ENCODE peak calls at places on chromosomes 11 and 22, in six cellular contexts. Q, C, R, K, I and A are unnamed samples. For H3K27me3, the result is how much of the 10 kb centered on the place peaks cover.

GRCh38 chr22:46336119-46337078 is 885 bp downstream of the TRMU start:
- DNase-seq in Q (no peak), C (peak), R (peak), K (peak), I (no peak), A (peak)

GRCh38 chr11:58133329-58134076 is 8.2 kb upstream of the OR9I1 start:
- DNase-seq in Q (no peak), C (no peak), R (no peak), K (no peak), I (no peak), A (no peak)

GRCh38 chr22:36097880-36098279 is 62.7 kb downstream of the APOL3 start:
- DNase-seq in Q (no peak), C (no peak), R (no peak), K (no peak), I (no peak), A (no peak)

GRCh38 chr11:111413849-111414248 is 34.8 kb upstream of the POU2AF1 start:
- DNase-seq in Q (no peak), C (no peak), R (no peak), K (no peak), I (no peak), A (no peak)

GRCh38 chr11:94193288-94193687 is 64.6 kb downstream of the PANX1 start:
- DNase-seq in Q (no peak), C (no peak), R (peak), K (no peak), I (no peak), A (no peak)

GRCh38 chr11:123429336-123429735 is 733 bp upstream of the GRAMD1B start:
- DNase-seq in Q (no peak), C (no peak), R (peak), K (peak), I (no peak), A (peak)

GRCh38 chr11:93291889-93292288 is 38.7 kb upstream of the DEUP1 start:
- DNase-seq in Q (no peak), C (peak), R (no peak), K (no peak), I (no peak), A (no peak)

GRCh38 chr22:25928038-25928437 is 186.1 kb downstream of the MYO18B start:
- DNase-seq in Q (no peak), C (no peak), R (no peak), K (no peak), I (no peak), A (no peak)

GRCh38 chr11:57180141-57180561 is 1.6 kb upstream of the LRRC55 start:
- DNase-seq in Q (peak), C (peak), R (no peak), K (no peak), I (peak), A (no peak)

GRCh38 chr11:83663984-83664383 is 377.8 kb upstream of the CCDC90B start:
- DNase-seq in Q (no peak), C (no peak), R (no peak), K (no peak), I (no peak), A (no peak)

GRCh38 chr11:13216019-13217006 is 61.3 kb upstream of the BMAL1 start:
- DNase-seq in Q (peak), C (peak), R (peak), K (peak), I (peak), A (peak)

GRCh38 chr22:21690401-21690801 is 24.6 kb downstream of the PPIL2 start:
- DNase-seq in Q (no peak), C (no peak), R (no peak), K (no peak), I (no peak), A (no peak)

GRCh38 chr22:36768141-36768540 is 7.8 kb downstream of the IFT27 start:
- DNase-seq in Q (peak), C (no peak), R (no peak), K (no peak), I (no peak), A (no peak)

GRCh38 chr11:64856382-64857227 is 12.2 kb upstream of the CDC42BPG start:
- DNase-seq in Q (no peak), C (no peak), R (peak), K (peak), I (no peak), A (peak)

GRCh38 chr11:77126861-77127673 is 979 bp upstream of the MYO7A start:
- DNase-seq in Q (peak), C (peak), R (peak), K (peak), I (peak), A (no peak)

GRCh38 chr11:92979176-92979575 is 9.7 kb downstream of the MTNR1B start:
- DNase-seq in Q (no peak), C (no peak), R (peak), K (peak), I (no peak), A (no peak)

GRCh38 chr11:1274501-1274900 is 34.9 kb downstream of the TOLLIP start:
- DNase-seq in Q (no peak), C (no peak), R (no peak), K (no peak), I (no peak), A (no peak)

GRCh38 chr11:123479048-123479837 is 49.2 kb downstream of the GRAMD1B start:
- DNase-seq in Q (no peak), C (no peak), R (no peak), K (no peak), I (no peak), A (no peak)

GRCh38 chr11:66184728-66185127 is 83.7 kb upstream of the RAB1B start:
- DNase-seq in Q (no peak), C (no peak), R (no peak), K (no peak), I (no peak), A (no peak)

GRCh38 chr22:48596111-48596860 is 1231.4 kb downstream of the BRD1 start:
- DNase-seq in Q (no peak), C (no peak), R (no peak), K (no peak), I (no peak), A (no peak)
- H2AFZ ChIP-seq in Q (no peak), C (no peak), R (no peak), K (no peak), I (no peak), A (no peak)

GRCh38 chr11:59429924-59430516 is 3.8 kb upstream of the OR5A2 start:
- DNase-seq in Q (no peak), C (peak), R (peak), K (peak), I (peak), A (peak)

GRCh38 chr11:59425131-59425530 is 1.1 kb downstream of the OR5A2 start:
- DNase-seq in Q (no peak), C (no peak), R (no peak), K (no peak), I (no peak), A (no peak)

GRCh38 chr11:59423835-59424234 is 2.4 kb downstream of the OR5A2 start:
- DNase-seq in Q (no peak), C (no peak), R (no peak), K (no peak), I (no peak), A (no peak)

GRCh38 chr11:59427068-59427382 is 812 bp upstream of the OR5A2 start:
- DNase-seq in Q (no peak), C (no peak), R (no peak), K (no peak), I (no peak), A (no peak)

GRCh38 chr11:59426361-59427067 is at the start of gene OR5A2:
- DNase-seq in Q (peak), C (peak), R (no peak), K (no peak), I (peak), A (no peak)
- H2BK5ac ChIP-seq in Q (peak), C (no peak), R (no peak), K (no peak), I (peak), A (peak)

DNA sequence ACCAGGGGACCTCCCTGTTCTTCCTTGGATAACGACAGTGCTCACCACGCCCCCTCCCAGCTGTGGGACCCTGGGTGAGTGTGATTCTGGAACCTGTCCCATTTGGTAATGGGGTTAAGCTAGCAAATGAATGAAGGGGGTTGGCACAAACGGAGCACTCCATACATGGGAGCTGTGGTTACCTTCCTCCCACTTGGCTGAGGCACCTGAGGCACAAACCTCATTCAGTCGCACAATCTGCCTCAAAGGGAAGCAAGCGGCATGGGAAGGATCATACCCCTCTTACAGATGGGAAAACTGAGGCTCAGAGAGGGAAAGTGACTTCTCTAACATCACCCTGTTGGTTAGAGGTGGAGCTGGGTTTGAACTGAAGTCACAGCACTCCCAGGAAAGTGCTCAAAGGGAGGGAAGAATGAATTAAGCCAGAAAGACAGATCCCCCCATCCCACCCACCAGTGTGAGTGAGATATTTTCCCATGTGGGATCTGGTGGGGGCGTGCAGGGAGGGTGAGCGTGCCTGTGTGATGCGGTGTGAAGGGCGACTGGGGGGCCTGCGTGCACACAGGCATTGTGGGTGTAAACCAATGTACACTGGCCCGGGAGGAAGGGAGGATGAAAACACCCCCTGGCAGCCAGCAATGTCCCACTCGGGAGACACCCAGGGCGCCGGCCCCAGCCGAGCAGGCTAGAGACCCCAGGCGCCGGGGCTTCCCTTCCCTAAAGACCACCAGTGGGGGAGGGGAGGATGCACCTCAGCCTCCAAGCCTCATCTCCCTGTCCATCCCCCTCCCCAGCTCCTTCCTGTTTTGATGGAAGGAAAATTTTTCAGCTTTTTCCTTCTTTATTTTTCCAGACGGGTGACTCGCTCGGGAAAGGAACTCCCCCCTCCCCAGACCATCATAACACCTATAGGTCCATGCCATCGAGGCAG is 7.9 kb upstream of the PDGFB start:
- DNase-seq in Q (no peak), C (no peak), R (peak), K (no peak), I (no peak), A (no peak)
- H3K27me3 ChIP-seq in Q (under half), C (under half), R (under half), K (under half), I (under half), A (under half)

GRCh38 chr11:33303541-33303940 is 46.4 kb downstream of the HIPK3 start:
- DNase-seq in Q (no peak), C (no peak), R (no peak), K (no peak), I (no peak), A (no peak)
- H2AFZ ChIP-seq in Q (no peak), C (no peak), R (no peak), K (no peak), I (no peak), A (no peak)

GRCh38 chr22:34975721-34976120 is 90.2 kb upstream of the ISX start:
- DNase-seq in Q (peak), C (no peak), R (no peak), K (no peak), I (no peak), A (no peak)

GRCh38 chr22:34973926-34974325 is 92.0 kb upstream of the ISX start:
- DNase-seq in Q (no peak), C (no peak), R (no peak), K (no peak), I (no peak), A (no peak)

GRCh38 chr22:34972498-34972897 is 93.5 kb upstream of the ISX start:
- DNase-seq in Q (peak), C (no peak), R (no peak), K (no peak), I (peak), A (no peak)

GRCh38 chr22:34973016-34973415 is 92.9 kb upstream of the ISX start:
- DNase-seq in Q (no peak), C (no peak), R (no peak), K (no peak), I (no peak), A (no peak)

DNA sequence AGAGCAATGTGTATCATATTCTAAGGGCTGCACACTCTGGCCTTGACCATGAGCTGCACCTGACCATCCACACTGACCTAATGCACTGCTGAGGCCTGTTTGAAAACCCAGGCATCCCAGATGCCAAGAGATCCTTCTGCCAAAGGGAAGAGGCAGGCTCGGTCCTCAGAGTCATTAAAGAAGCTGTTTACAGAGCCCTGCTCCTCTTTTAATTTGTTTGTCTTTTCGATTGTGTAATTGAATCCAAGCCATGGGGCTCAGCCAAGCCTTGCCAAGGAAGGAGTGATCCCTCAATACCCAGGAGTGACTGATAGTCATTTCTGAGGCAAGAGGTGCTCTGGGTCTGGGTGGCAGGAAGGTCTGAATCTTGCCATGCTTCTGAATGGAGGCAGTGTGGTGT is 94.5 kb upstream of the ISX start:
- DNase-seq in Q (no peak), C (no peak), R (no peak), K (no peak), I (no peak), A (no peak)
- H2BK5ac ChIP-seq in Q (no peak), C (no peak), R (no peak), K (no peak), I (no peak), A (peak)